ENCODE peak calls at places on chromosomes 6 and 20, in four cellular contexts. D is GDM1, G is endodermal cell, Y is ELF-1. P is an unnamed sample.

GRCh38 chr6:1916334-1916985 is 306.7 kb downstream of the FOXC1 start:
- DNase-seq in G (no peak), Y (no peak), D (no peak), P (no peak)

GRCh38 chr6:85124472-85125428 is 325.1 kb upstream of the NT5E start:
- DNase-seq in Y (no peak), G (no peak), D (no peak), P (no peak)

GRCh38 chr6:39836621-39837020 is 44.4 kb downstream of the DAAM2 start:
- DNase-seq in Y (no peak), D (no peak), G (no peak), P (no peak)

GRCh38 chr20:51985013-51985415 is 182.7 kb upstream of the SALL4 start:
- DNase-seq in G (no peak), D (no peak), Y (no peak), P (peak; percentile 3)

GRCh38 chr20:4490595-4491280 is 231.0 kb upstream of the PRND start:
- DNase-seq in Y (no peak), D (no peak), G (no peak), P (no peak)

GRCh38 chr20:49887251-49887827 is 28.0 kb downstream of the SPATA2 start:
- DNase-seq in D (no peak), Y (peak; percentile 65), G (no peak), P (no peak)

GRCh38 chr20:23103284-23104018 is 17.3 kb upstream of the CD93 start:
- DNase-seq in D (peak; percentile 42), Y (no peak), G (no peak), P (no peak)

GRCh38 chr20:45440891-45441685 is 25.1 kb downstream of the PIGT start:
- DNase-seq in D (no peak), Y (peak; percentile 67), G (peak; percentile 61), P (no peak)

GRCh38 chr6:45590225-45590624 is 212.5 kb upstream of the SUPT3H start:
- DNase-seq in G (no peak), D (no peak), Y (no peak), P (no peak)

GRCh38 chr6:145815875-145816274 is 1.3 kb upstream of the FBXO30 start:
- DNase-seq in G (peak; percentile 51), D (no peak), Y (no peak), P (no peak)

GRCh38 chr6:36224918-36225461 is 28.4 kb downstream of the BRPF3 start:
- DNase-seq in D (no peak), Y (no peak), G (peak; percentile 40), P (peak; percentile 21)

GRCh38 chr20:63359937-63360849 is 956 bp downstream of the CHRNA4 start:
- DNase-seq in D (no peak), G (no peak), Y (no peak), P (no peak)

GRCh38 chr6:19749722-19750121 is 87.4 kb upstream of the ID4 start:
- DNase-seq in G (no peak), Y (no peak), D (no peak), P (no peak)

GRCh38 chr6:148934534-148934933 is 187.7 kb downstream of the UST start:
- DNase-seq in Y (no peak), G (no peak), D (peak; percentile 25), P (no peak)

GRCh38 chr20:63973636-63974401 is 4.1 kb upstream of the ZNF512B start:
- DNase-seq in G (peak; percentile 95), Y (peak; percentile 93), D (peak; percentile 72), P (no peak)

GRCh38 chr20:3218307-3218988 is 9.2 kb downstream of the ITPA start:
- DNase-seq in D (peak; percentile 13), G (peak; percentile 95), Y (peak; percentile 91), P (no peak)

GRCh38 chr6:22873531-22874136 is 304.3 kb downstream of the HDGFL1 start:
- DNase-seq in Y (no peak), D (no peak), G (no peak), P (no peak)

GRCh38 chr20:57481281-57481711 is 43.6 kb downstream of the CTCFL start:
- DNase-seq in G (peak; percentile 44), Y (no peak), D (no peak), P (no peak)

GRCh38 chr6:45832063-45832462 is 183.6 kb downstream of the CLIC5 start:
- DNase-seq in Y (no peak), G (no peak), D (no peak), P (no peak)

GRCh38 chr20:50373674-50374286 is 136.4 kb upstream of the PTPN1 start:
- DNase-seq in G (no peak), D (no peak), Y (no peak), P (no peak)

GRCh38 chr6:134822920-134823430 is 126.9 kb downstream of the ALDH8A1 start:
- DNase-seq in D (peak; percentile 17), G (peak; percentile 87), Y (peak; percentile 92), P (peak; percentile 27)

GRCh38 chr6:5723905-5724691 is 282.6 kb downstream of the NRN1 start:
- DNase-seq in D (no peak), Y (no peak), G (peak; percentile 49), P (no peak)

GRCh38 chr6:11363881-11364576 is 131.6 kb upstream of the NEDD9 start:
- DNase-seq in G (peak; percentile 24), Y (no peak), D (no peak), P (no peak)

GRCh38 chr6:69953491-69953890 is 87.1 kb downstream of the COL19A1 start:
- DNase-seq in G (no peak), D (no peak), Y (no peak), P (no peak)

GRCh38 chr6:18561006-18561750 is 174.0 kb downstream of the RNF144B start:
- DNase-seq in D (no peak), G (no peak), Y (no peak), P (no peak)

GRCh38 chr6:41488392-41489129 is 57.6 kb upstream of the FOXP4 start:
- DNase-seq in Y (peak; percentile 77), D (no peak), G (peak; percentile 92), P (no peak)

GRCh38 chr6:6008648-6009421 is 2.1 kb upstream of the NRN1 start:
- DNase-seq in G (peak; percentile 93), Y (peak; percentile 91), D (no peak), P (peak; percentile 65)

GRCh38 chr6:140043762-140044378 is 669.4 kb upstream of the CITED2 start:
- DNase-seq in Y (no peak), G (no peak), D (no peak), P (no peak)

GRCh38 chr6:46352541-46353267 is 138.5 kb downstream of the RCAN2 start:
- DNase-seq in D (no peak), Y (peak; percentile 2), G (no peak), P (no peak)

GRCh38 chr6:4948781-4949450 is 54.9 kb downstream of the RPP40 start:
- DNase-seq in G (no peak), D (no peak), Y (peak; percentile 41), P (no peak)

GRCh38 chr6:102766946-102767345 is 1373.4 kb downstream of the GRIK2 start:
- DNase-seq in Y (no peak), G (no peak), D (no peak), P (no peak)

GRCh38 chr6:57137392-57137791 is 34.7 kb upstream of the BAG2 start:
- DNase-seq in Y (no peak), G (no peak), D (no peak), P (no peak)

GRCh38 chr20:34862724-34863123 is 9.9 kb downstream of the GGT7 start:
- DNase-seq in G (peak; percentile 14), Y (no peak), D (no peak), P (no peak)

GRCh38 chr6:303948-304558 is 11.8 kb downstream of the DUSP22 start:
- DNase-seq in D (no peak), G (peak; percentile 81), Y (no peak), P (no peak)

GRCh38 chr6:44119704-44120262 is 7.5 kb downstream of the MRPL14 start:
- DNase-seq in G (no peak), D (no peak), Y (no peak), P (no peak)

GRCh38 chr6:14454467-14454763 is 336.8 kb downstream of the CD83 start:
- DNase-seq in Y (no peak), D (no peak), G (no peak), P (no peak)